ENCODE peak calls at places on chromosomes 6 and 20, in nine cellular contexts. S, G, H, P, W, F, O, I and D are unnamed samples.
A peak's percentile ranks its signal among the peaks of the same experiment; 100 is the strongest.

GRCh38 chr6:127477648-127478047 is 18.5 kb upstream of the KIAA0408 start:
- DNase-seq in H (no peak), W (no peak), G (no peak), S (no peak), I (no peak), F (no peak), P (no peak), O (no peak), D (no peak)

GRCh38 chr6:79375635-79376425 is 141.3 kb upstream of the HMGN3 start:
- DNase-seq in I (no peak), P (no peak), W (no peak), G (no peak), S (no peak), H (no peak), F (no peak), O (no peak), D (no peak)

GRCh38 chr6:10531942-10532341 is 10.8 kb downstream of the GCNT2 start:
- DNase-seq in O (no peak), I (no peak), H (no peak), P (no peak), S (no peak), W (no peak), G (no peak), F (no peak), D (no peak)

GRCh38 chr20:3768342-3769130 is 983 bp upstream of the ADISSP start:
- DNase-seq in P (peak; percentile 84), W (peak; percentile 72), F (peak; percentile 79), I (peak; percentile 82), O (peak; percentile 73), H (peak; percentile 83), S (peak; percentile 80), G (no peak), D (peak; percentile 87)

GRCh38 chr6:36028088-36028886 is 679 bp downstream of the MAPK14 start:
- DNase-seq in H (peak; percentile 44), I (peak; percentile 69), G (no peak), O (peak; percentile 28), P (peak; percentile 73), W (peak; percentile 44), S (peak; percentile 32), F (peak; percentile 18), D (peak; percentile 42)

GRCh38 chr20:62201173-62202082 is 18.6 kb downstream of the MTG2 start:
- DNase-seq in S (no peak), H (peak; percentile 81), P (no peak), I (no peak), W (peak; percentile 6), G (no peak), F (no peak), O (peak; percentile 17), D (peak; percentile 77)

GRCh38 chr6:7723041-7723447 is 2.9 kb upstream of the BMP6 start:
- DNase-seq in W (peak; percentile 72), F (peak; percentile 52), P (peak; percentile 81), S (peak; percentile 81), I (peak; percentile 57), H (peak; percentile 69), O (peak; percentile 56), G (peak; percentile 51), D (peak; percentile 58)

GRCh38 chr6:4575724-4576123 is 200.5 kb upstream of the CDYL start:
- DNase-seq in O (no peak), F (no peak), H (no peak), W (no peak), I (no peak), P (no peak), S (no peak), G (no peak), D (no peak)

GRCh38 chr20:57654998-57655811 is 35.0 kb upstream of the ZBP1 start:
- DNase-seq in S (peak; percentile 5), O (no peak), I (peak; percentile 43), W (no peak), F (no peak), G (no peak), P (no peak), H (no peak), D (peak; percentile 36)

GRCh38 chr20:4896971-4897497 is 104.3 kb downstream of the SLC23A2 start:
- DNase-seq in W (no peak), F (no peak), P (no peak), H (no peak), S (no peak), G (no peak), I (peak; percentile 49), O (no peak), D (no peak)

GRCh38 chr20:21513881-21514540 is at the start of gene NKX2-2:
- DNase-seq in I (no peak), H (peak; percentile 50), F (no peak), P (no peak), W (no peak), G (no peak), S (no peak), O (no peak), D (peak; percentile 42)

GRCh38 chr6:1526689-1527088 is 83.0 kb upstream of the FOXC1 start:
- DNase-seq in W (no peak), F (no peak), G (no peak), I (no peak), H (no peak), S (no peak), O (no peak), P (no peak), D (no peak)

GRCh38 chr6:133991096-133991593 is 38.1 kb downstream of the TBPL1 start:
- DNase-seq in G (peak; percentile 79), P (no peak), F (peak; percentile 58), O (no peak), W (no peak), I (no peak), S (no peak), H (no peak), D (no peak)

GRCh38 chr6:37007340-37008043 is 2.0 kb downstream of the FGD2 start:
- DNase-seq in P (no peak), F (no peak), H (peak; percentile 26), O (no peak), W (no peak), S (no peak), G (no peak), I (no peak), D (peak; percentile 56)

GRCh38 chr6:106572436-106572835 is 56.9 kb downstream of the RTN4IP1 start:
- DNase-seq in I (no peak), H (no peak), P (no peak), S (no peak), W (no peak), G (no peak), F (no peak), O (no peak), D (no peak)

GRCh38 chr6:75751443-75751842 is 2.4 kb downstream of the MYO6 start:
- DNase-seq in O (no peak), G (no peak), P (no peak), H (no peak), S (no peak), W (no peak), F (peak; percentile 32), I (no peak), D (no peak)

GRCh38 chr20:35653893-35654292 is 10.8 kb downstream of the CPNE1 start:
- DNase-seq in S (no peak), P (no peak), I (no peak), G (no peak), F (no peak), O (no peak), W (no peak), H (no peak), D (no peak)

GRCh38 chr20:59146801-59147118 is 16.9 kb upstream of the ZNF831 start:
- DNase-seq in W (no peak), S (no peak), P (no peak), I (no peak), F (no peak), H (no peak), G (no peak), O (no peak), D (no peak)

GRCh38 chr6:79601020-79601609 is 30.0 kb upstream of the SH3BGRL2 start:
- DNase-seq in I (no peak), F (peak; percentile 50), H (no peak), S (no peak), W (no peak), P (no peak), O (no peak), G (peak; percentile 23), D (no peak)

GRCh38 chr6:63466242-63466733 is 106.0 kb upstream of the LOC128125822 start:
- DNase-seq in H (no peak), G (no peak), F (no peak), O (no peak), W (no peak), S (no peak), P (no peak), I (no peak), D (no peak)
- TF ChIP-seq CTCF in H (no peak), G (no peak), F (no peak), O (no peak), W (no peak), S (no peak), P (no peak), I (no peak), D (no peak)

GRCh38 chr20:49545572-49545971 is 22.4 kb downstream of the PTGIS start:
- DNase-seq in O (no peak), P (no peak), W (no peak), F (no peak), S (no peak), I (no peak), G (no peak), H (no peak), D (no peak)
- TF ChIP-seq CTCF in O (no peak), P (no peak), W (no peak), F (no peak), S (peak; percentile 22), I (no peak), G (peak; percentile 6), H (no peak), D (no peak)

DNA sequence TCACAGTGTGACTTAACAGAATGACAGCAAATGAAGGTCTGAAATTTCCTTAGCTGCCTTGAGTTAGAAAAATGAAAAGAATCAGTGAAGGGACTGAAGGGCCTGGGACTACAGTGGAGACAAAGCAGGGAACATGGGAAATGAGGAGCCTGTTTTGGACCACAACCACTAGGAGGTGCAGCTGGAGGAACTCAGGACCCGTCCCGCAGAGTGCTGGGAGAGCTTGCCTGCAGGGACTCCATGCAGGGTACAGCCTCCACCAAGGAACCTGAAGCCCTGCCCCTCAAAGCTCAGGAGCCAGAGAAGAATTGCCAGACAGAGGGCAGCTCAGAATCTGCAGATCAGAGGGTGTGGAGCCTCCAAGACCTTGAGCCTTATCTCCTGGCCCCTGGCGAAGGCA is 50.7 kb downstream of the LRFN2 start:
- DNase-seq in H (no peak), W (no peak), S (peak; percentile 49), O (no peak), F (no peak), G (no peak), I (no peak), P (no peak), D (no peak)
- TF ChIP-seq CTCF in H (no peak), W (no peak), S (peak; percentile 38), O (no peak), F (no peak), G (peak; percentile 3), I (no peak), P (no peak), D (no peak)

GRCh38 chr6:144621332-144621731 is 336.2 kb downstream of the UTRN start:
- DNase-seq in H (no peak), O (no peak), P (no peak), W (no peak), S (no peak), G (no peak), F (no peak), I (no peak), D (no peak)
- TF ChIP-seq CTCF in H (no peak), O (no peak), P (no peak), W (no peak), S (no peak), G (no peak), F (no peak), I (no peak), D (no peak)

GRCh38 chr20:52132337-52132736 is 59.2 kb downstream of the ZFP64 start:
- DNase-seq in O (no peak), H (no peak), S (no peak), P (no peak), G (no peak), F (no peak), I (no peak), W (no peak), D (no peak)
- TF ChIP-seq CTCF in O (no peak), H (no peak), S (no peak), P (no peak), G (no peak), F (no peak), I (no peak), W (no peak), D (no peak)